ENCODE peak calls at places on chromosomes 16 and 17, in four cellular contexts. One of them, this sample, is unnamed.

GRCh38 chr16:84361546-84361945 is 6.8 kb upstream of the ATP2C2 start:
- DNase-seq in WTC11: no peak
- DNase-seq in K562: no peak
- DNase-seq in H1: no peak
- DNase-seq in this sample: no peak

GRCh38 chr16:23395732-23396131 is 57.3 kb downstream of the COG7 start:
- DNase-seq in WTC11: no peak
- DNase-seq in K562: no peak
- DNase-seq in H1: no peak
- DNase-seq in this sample: no peak

GRCh38 chr17:13777003-13777402 is 175.3 kb upstream of the HS3ST3A1 start:
- DNase-seq in WTC11: no peak
- DNase-seq in K562: no peak
- DNase-seq in H1: no peak
- DNase-seq in this sample: no peak

GRCh38 chr16:8730335-8730915 is 56.0 kb downstream of the ABAT start:
- DNase-seq in WTC11: no peak
- DNase-seq in K562: no peak
- DNase-seq in H1: no peak
- DNase-seq in this sample: no peak

GRCh38 chr17:12342609-12343248 is 322.1 kb downstream of the MAP2K4 start:
- DNase-seq in WTC11: peak; percentile 89
- DNase-seq in K562: peak; percentile 45
- DNase-seq in H1: peak; percentile 36
- DNase-seq in this sample: peak; percentile 24

GRCh38 chr16:88651989-88652762 is 1.3 kb upstream of the CYBA start:
- DNase-seq in WTC11: no peak
- DNase-seq in K562: no peak
- DNase-seq in H1: no peak
- DNase-seq in this sample: no peak

GRCh38 chr16:64417711-64418227 is 704.1 kb downstream of the CDH11 start:
- DNase-seq in WTC11: no peak
- DNase-seq in K562: no peak
- DNase-seq in H1: no peak
- DNase-seq in this sample: no peak

GRCh38 chr17:46769531-46770438 is 48.7 kb downstream of the WNT3 start:
- DNase-seq in WTC11: no peak
- DNase-seq in K562: no peak
- DNase-seq in H1: no peak
- DNase-seq in this sample: peak; percentile 51

GRCh38 chr17:75876938-75877751 is 1.2 kb downstream of the TRIM47 start:
- DNase-seq in WTC11: no peak
- DNase-seq in K562: no peak
- DNase-seq in H1: no peak
- DNase-seq in this sample: peak; percentile 62

GRCh38 chr17:76927982-76928381 is 59.8 kb downstream of the MGAT5B start:
- DNase-seq in WTC11: no peak
- DNase-seq in K562: no peak
- DNase-seq in H1: no peak
- DNase-seq in this sample: no peak

GRCh38 chr16:64137976-64138375 is 983.9 kb downstream of the CDH11 start:
- DNase-seq in WTC11: no peak
- DNase-seq in K562: no peak
- DNase-seq in H1: no peak
- DNase-seq in this sample: no peak

GRCh38 chr17:75513667-75514052 is 1.7 kb downstream of the CASKIN2 start:
- DNase-seq in WTC11: no peak
- DNase-seq in K562: no peak
- DNase-seq in H1: no peak
- DNase-seq in this sample: no peak

GRCh38 chr17:65366102-65366844 is 195.2 kb downstream of the AXIN2 start:
- DNase-seq in WTC11: no peak
- DNase-seq in K562: no peak
- DNase-seq in H1: no peak
- DNase-seq in this sample: no peak

GRCh38 chr17:45172541-45173286 is 11.0 kb downstream of the HEXIM2 start:
- DNase-seq in WTC11: peak; percentile 38
- DNase-seq in K562: no peak
- DNase-seq in H1: no peak
- DNase-seq in this sample: peak; percentile 93

GRCh38 chr17:79664925-79665738 is 54.3 kb upstream of the RBFOX3 start:
- DNase-seq in WTC11: peak; percentile 68
- DNase-seq in K562: no peak
- DNase-seq in H1: no peak
- DNase-seq in this sample: peak; percentile 74

DNA sequence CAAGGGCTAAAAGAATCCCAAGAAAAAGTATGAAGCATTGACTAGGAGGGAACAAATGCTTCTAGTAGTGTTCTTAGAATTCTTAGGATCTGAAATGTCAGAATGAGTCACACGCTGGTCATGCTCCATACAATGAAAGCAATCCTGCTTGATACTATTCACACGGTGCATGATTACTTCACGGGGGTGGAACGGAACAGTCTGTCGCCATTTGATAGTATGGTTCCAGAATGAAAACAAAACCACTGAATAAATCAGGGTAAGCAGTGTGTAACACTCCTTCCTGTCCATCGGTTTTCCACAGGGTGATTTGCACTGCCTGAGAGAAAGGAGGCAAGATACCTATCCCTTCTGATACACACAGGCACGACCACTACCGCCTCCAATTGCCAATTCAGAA is 22.9 kb upstream of the YWHAE start:
- DNase-seq in WTC11: no peak
- DNase-seq in K562: no peak
- DNase-seq in H1: no peak
- DNase-seq in this sample: no peak
- TF ChIP-seq TEAD4 in WTC11: no peak
- TF ChIP-seq TEAD4 in K562: no peak
- TF ChIP-seq TEAD4 in H1: no peak
- TF ChIP-seq TEAD4 in this sample: peak; percentile 33

DNA sequence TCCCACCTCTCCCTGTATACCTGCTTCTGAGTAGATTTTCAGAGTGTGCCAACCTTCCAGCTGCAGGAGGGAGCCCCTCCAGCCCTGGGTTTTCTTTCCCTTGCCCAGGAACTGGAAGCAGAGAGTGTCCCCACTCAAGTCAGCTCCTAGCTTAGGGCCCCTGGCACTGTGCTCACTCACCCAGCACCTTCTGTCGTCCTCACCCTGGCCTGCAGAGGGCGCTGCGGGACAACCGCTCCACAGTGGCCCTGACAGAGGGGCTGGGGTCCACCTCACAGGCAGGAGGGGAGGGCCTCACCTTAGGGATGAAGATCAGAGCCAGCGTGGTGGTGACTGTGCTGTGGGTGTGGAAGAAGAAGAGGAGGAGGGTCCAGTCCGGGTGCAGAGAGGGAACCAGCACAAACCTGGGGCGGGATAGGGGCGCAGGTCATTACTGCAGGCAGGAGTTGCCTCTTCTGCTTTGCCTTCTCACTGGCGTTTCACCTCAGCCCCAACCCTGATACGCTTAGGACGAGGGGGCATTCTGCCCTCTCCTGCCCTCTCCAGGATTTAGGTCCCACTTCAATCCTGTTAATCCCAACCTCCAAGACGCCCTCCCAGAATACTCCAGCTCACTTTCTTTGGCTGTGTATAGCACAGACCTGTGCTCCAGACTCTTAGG is 10.0 kb downstream of the GPR179 start:
- DNase-seq in WTC11: peak; percentile 96
- DNase-seq in K562: peak; percentile 84
- DNase-seq in H1: peak; percentile 54
- DNase-seq in this sample: peak; percentile 78
- TF ChIP-seq TEAD4 in WTC11: no peak
- TF ChIP-seq TEAD4 in K562: no peak
- TF ChIP-seq TEAD4 in H1: no peak
- TF ChIP-seq TEAD4 in this sample: no peak

GRCh38 chr17:5555254-5555653 is 29.1 kb downstream of the NLRP1 start:
- DNase-seq in WTC11: no peak
- DNase-seq in K562: no peak
- DNase-seq in H1: no peak
- DNase-seq in this sample: no peak

GRCh38 chr17:5557485-5557884 is 26.8 kb downstream of the NLRP1 start:
- DNase-seq in WTC11: no peak
- DNase-seq in K562: no peak
- DNase-seq in H1: no peak
- DNase-seq in this sample: no peak

GRCh38 chr17:5553479-5553878 is 30.8 kb downstream of the NLRP1 start:
- DNase-seq in WTC11: no peak
- DNase-seq in K562: no peak
- DNase-seq in H1: no peak
- DNase-seq in this sample: no peak

GRCh38 chr17:5557990-5558389 is 26.3 kb downstream of the NLRP1 start:
- DNase-seq in WTC11: no peak
- DNase-seq in K562: no peak
- DNase-seq in H1: no peak
- DNase-seq in this sample: no peak

DNA sequence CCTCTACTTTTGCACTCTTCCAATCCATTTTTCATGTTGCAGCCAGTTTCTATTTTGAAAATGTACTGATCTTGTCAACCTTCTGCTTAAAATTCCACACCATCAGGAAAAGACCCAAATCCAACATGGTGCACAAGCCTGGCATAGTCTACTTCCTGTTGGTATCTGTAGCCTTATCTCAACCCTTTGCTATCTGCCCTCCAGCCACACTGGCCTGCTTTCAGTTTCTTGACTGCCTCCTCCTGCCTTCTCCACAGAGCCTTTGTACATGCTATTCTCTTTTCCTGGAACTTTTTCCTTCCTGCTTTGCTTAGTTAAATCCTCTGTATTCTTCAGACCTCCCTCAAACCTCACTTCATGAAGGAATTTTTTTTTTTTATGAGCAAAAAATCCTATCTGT is 31.5 kb downstream of the NLRP1 start:
- DNase-seq in WTC11: no peak
- DNase-seq in K562: no peak
- DNase-seq in H1: no peak
- DNase-seq in this sample: no peak
- TF ChIP-seq TEAD4 in WTC11: no peak
- TF ChIP-seq TEAD4 in K562: no peak
- TF ChIP-seq TEAD4 in H1: no peak
- TF ChIP-seq TEAD4 in this sample: no peak

GRCh38 chr17:8410882-8411238 is 13.2 kb upstream of the RNF222 start:
- DNase-seq in WTC11: no peak
- DNase-seq in K562: no peak
- DNase-seq in H1: no peak
- DNase-seq in this sample: no peak

GRCh38 chr17:8408371-8408770 is 10.7 kb upstream of the RNF222 start:
- DNase-seq in WTC11: peak; percentile 44
- DNase-seq in K562: no peak
- DNase-seq in H1: no peak
- DNase-seq in this sample: no peak

GRCh38 chr17:8412089-8412488 is 14.5 kb upstream of the RNF222 start:
- DNase-seq in WTC11: no peak
- DNase-seq in K562: peak; percentile 33
- DNase-seq in H1: no peak
- DNase-seq in this sample: no peak

GRCh38 chr17:8413321-8413720 is 15.7 kb upstream of the RNF222 start:
- DNase-seq in WTC11: no peak
- DNase-seq in K562: no peak
- DNase-seq in H1: no peak
- DNase-seq in this sample: no peak

DNA sequence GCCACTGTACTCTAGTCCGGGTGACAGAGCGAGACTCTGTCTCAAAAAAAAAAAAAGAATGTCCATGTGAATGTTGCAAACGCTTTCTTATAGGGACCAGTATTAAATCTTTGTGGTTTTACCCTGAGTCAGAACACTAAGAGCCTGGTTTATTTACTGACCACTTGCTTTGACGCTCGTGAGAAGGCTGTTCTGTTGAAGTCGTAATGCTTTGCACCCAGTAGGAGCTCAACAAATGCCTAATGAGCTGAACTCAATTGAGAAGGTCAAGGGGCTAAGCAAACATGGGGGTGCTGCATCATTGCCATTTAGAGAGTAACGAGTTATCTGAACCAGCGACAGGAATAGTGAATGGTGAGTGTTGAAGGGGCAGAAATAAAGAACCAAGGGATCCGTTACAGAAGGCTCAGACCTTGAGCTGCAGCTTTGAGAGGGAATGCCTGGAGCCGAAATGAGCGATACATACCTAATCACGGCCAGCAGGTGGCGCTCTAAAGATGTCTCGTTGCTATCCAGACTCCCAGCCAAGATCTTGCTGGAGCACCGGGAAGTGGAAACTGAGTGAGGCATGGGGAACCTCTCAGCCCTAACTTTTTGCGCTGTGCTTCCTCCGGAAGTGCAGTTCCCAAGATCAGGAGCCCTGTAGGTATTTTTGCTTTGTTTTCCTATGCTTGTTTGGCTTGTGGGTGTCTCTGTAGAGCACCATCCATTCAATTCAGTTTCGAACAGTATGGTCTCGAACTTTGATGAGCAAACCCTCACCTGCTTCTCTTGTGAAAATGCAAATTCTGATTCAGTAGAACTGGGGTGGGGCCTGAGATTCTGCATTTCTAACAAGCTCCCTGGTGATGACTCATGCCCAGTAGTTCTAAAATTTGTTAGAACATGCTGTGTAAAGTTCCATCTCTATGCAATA is 12.6 kb upstream of the RNF222 start:
- DNase-seq in WTC11: peak; percentile 92
- DNase-seq in K562: peak; percentile 61
- DNase-seq in H1: peak; percentile 82
- DNase-seq in this sample: peak; percentile 80
- TF ChIP-seq TEAD4 in WTC11: no peak
- TF ChIP-seq TEAD4 in K562: no peak
- TF ChIP-seq TEAD4 in H1: peak; percentile 66
- TF ChIP-seq TEAD4 in this sample: no peak

GRCh38 chr17:27203241-27203640 is 90.7 kb upstream of the WSB1 start:
- DNase-seq in WTC11: no peak
- DNase-seq in K562: no peak
- DNase-seq in H1: no peak
- DNase-seq in this sample: no peak

GRCh38 chr17:27200476-27200875 is 93.4 kb upstream of the WSB1 start:
- DNase-seq in WTC11: no peak
- DNase-seq in K562: no peak
- DNase-seq in H1: no peak
- DNase-seq in this sample: no peak

DNA sequence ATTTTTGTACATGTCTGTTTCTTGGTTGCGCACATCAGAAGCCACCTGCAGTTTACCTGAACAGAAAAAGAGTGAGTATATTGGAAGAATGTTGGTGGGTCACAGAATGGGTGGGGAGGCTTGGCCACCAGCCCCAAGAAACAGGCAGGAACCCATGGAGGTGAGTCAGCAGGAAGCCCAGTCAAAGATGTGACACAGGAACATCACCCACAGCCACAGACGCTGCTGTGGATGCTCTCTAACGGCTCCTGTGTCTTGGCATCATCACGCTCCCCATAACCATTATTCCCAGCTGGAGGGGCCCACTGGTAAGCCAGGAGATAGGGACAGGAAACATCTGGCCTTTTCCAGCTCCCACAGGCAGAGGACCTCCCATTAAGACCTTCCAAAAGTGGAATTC is 94.0 kb upstream of the WSB1 start:
- DNase-seq in WTC11: no peak
- DNase-seq in K562: peak; percentile 7
- DNase-seq in H1: no peak
- DNase-seq in this sample: no peak
- TF ChIP-seq TEAD4 in WTC11: no peak
- TF ChIP-seq TEAD4 in K562: no peak
- TF ChIP-seq TEAD4 in H1: no peak
- TF ChIP-seq TEAD4 in this sample: no peak

GRCh38 chr16:16996830-16997229 is 473.9 kb downstream of the XYLT1 start:
- DNase-seq in WTC11: peak; percentile 37
- DNase-seq in K562: no peak
- DNase-seq in H1: no peak
- DNase-seq in this sample: no peak
- TF ChIP-seq TEAD4 in WTC11: no peak
- TF ChIP-seq TEAD4 in K562: no peak
- TF ChIP-seq TEAD4 in H1: no peak
- TF ChIP-seq TEAD4 in this sample: no peak

GRCh38 chr17:5630434-5630833 is 46.1 kb upstream of the NLRP1 start:
- DNase-seq in WTC11: no peak
- DNase-seq in K562: no peak
- DNase-seq in H1: no peak
- DNase-seq in this sample: no peak
- TF ChIP-seq TEAD4 in WTC11: no peak
- TF ChIP-seq TEAD4 in K562: no peak
- TF ChIP-seq TEAD4 in H1: no peak
- TF ChIP-seq TEAD4 in this sample: peak; percentile 24